ENCODE peak calls at places on chromosome 21, in four cellular contexts. C is mesenchymal stem cell, O is H9, F is mesendoderm. P is an unnamed sample.

GRCh38 chr21:31334648-31335121 is 9.4 kb downstream of the TIAM1 start:
- DNase-seq in C (no peak), O (no peak), F (no peak), P (no peak)

GRCh38 chr21:17690078-17690494 is 77.4 kb upstream of the BTG3 start:
- DNase-seq in O (no peak), C (no peak), F (peak), P (no peak)

GRCh38 chr21:32359719-32360260 is 33.0 kb downstream of the URB1 start:
- DNase-seq in C (peak), O (no peak), F (peak), P (no peak)

GRCh38 chr21:17793675-17794123 is 25.5 kb downstream of the C21orf91 start:
- DNase-seq in F (no peak), O (no peak), C (peak), P (no peak)

GRCh38 chr21:14542638-14543037 is 3.5 kb downstream of the SAMSN1 start:
- DNase-seq in O (no peak), F (no peak), C (no peak), P (no peak)

GRCh38 chr21:15309721-15310120 is 244.9 kb upstream of the NRIP1 start:
- DNase-seq in O (no peak), C (no peak), F (no peak), P (no peak)

GRCh38 chr21:40255665-40256064 is 388.4 kb downstream of the PCP4 start:
- DNase-seq in O (no peak), C (no peak), F (no peak), P (no peak)

GRCh38 chr21:39954570-39954969 is 87.3 kb downstream of the PCP4 start:
- DNase-seq in O (peak), C (no peak), F (no peak), P (no peak)

GRCh38 chr21:28538987-28539622 is 453.6 kb downstream of the LTN1 start:
- DNase-seq in C (peak), O (no peak), F (no peak), P (no peak)

GRCh38 chr21:39387461-39388037 is 38.7 kb upstream of the HMGN1 start:
- DNase-seq in C (peak), F (peak), O (peak), P (peak)

GRCh38 chr21:17697474-17697873 is 84.8 kb upstream of the BTG3 start:
- DNase-seq in F (no peak), O (no peak), C (no peak), P (no peak)

GRCh38 chr21:28675265-28676041 is 317.2 kb downstream of the LTN1 start:
- DNase-seq in F (no peak), O (no peak), C (peak), P (no peak)

GRCh38 chr21:46413365-46413696 is 45.4 kb upstream of the DIP2A start:
- DNase-seq in O (no peak), F (no peak), C (no peak), P (no peak)

GRCh38 chr21:33202464-33203363 is 27.0 kb upstream of the IFNAR2 start:
- DNase-seq in C (no peak), O (no peak), F (no peak), P (no peak)

GRCh38 chr21:14541840-14542495 is 4.1 kb downstream of the SAMSN1 start:
- DNase-seq in O (no peak), F (no peak), C (no peak), P (no peak)

GRCh38 chr21:38472709-38473108 is 25.6 kb downstream of the ERG start:
- DNase-seq in F (peak), C (no peak), O (peak), P (no peak)

GRCh38 chr21:32096411-32096810 is 182.4 kb downstream of the MIS18A start:
- DNase-seq in F (peak), C (no peak), O (peak), P (peak)

GRCh38 chr21:39373634-39374033 is 24.7 kb upstream of the HMGN1 start:
- DNase-seq in O (peak), F (peak), C (peak), P (no peak)

GRCh38 chr21:46599251-46599572 is 5.7 kb downstream of the S100B start:
- DNase-seq in C (peak), O (no peak), F (peak), P (peak)

GRCh38 chr21:33651965-33652680 is 9.8 kb downstream of the ITSN1 start:
- DNase-seq in O (no peak), C (no peak), F (peak), P (no peak)

GRCh38 chr21:10616535-10616934 is 95.2 kb downstream of the TPTE start:
- DNase-seq in F (no peak), C (no peak), O (no peak), P (no peak)

GRCh38 chr21:40178726-40179125 is 311.5 kb downstream of the PCP4 start:
- DNase-seq in F (no peak), C (no peak), O (no peak), P (no peak)

GRCh38 chr21:33022828-33023573 is 2.7 kb upstream of the OLIG2 start:
- DNase-seq in C (no peak), F (no peak), O (peak), P (no peak)

GRCh38 chr21:38498057-38498833 is at the start of gene ERG:
- DNase-seq in C (no peak), O (no peak), F (no peak), P (no peak)

GRCh38 chr21:46116189-46116845 is 18.4 kb downstream of the COL6A2 start:
- DNase-seq in O (peak), C (no peak), F (no peak), P (no peak)

GRCh38 chr21:28181730-28182129 is 810.9 kb downstream of the LTN1 start:
- DNase-seq in O (no peak), F (no peak), C (no peak), P (no peak)

GRCh38 chr21:38819719-38820147 is 14.0 kb downstream of the ETS2 start:
- DNase-seq in O (no peak), C (peak), F (no peak), P (no peak)

GRCh38 chr21:29299906-29300546 is 1.3 kb downstream of the BACH1 start:
- DNase-seq in C (peak), O (peak), F (peak), P (peak)

GRCh38 chr21:39518055-39518844 is 66.5 kb downstream of the SH3BGR start:
- DNase-seq in O (peak), F (peak), C (peak), P (peak)

GRCh38 chr21:35020902-35021301 is 28.2 kb downstream of the RUNX1 start:
- DNase-seq in C (no peak), O (no peak), F (no peak), P (no peak)

GRCh38 chr21:35023396-35024070 is 25.6 kb downstream of the RUNX1 start:
- DNase-seq in C (no peak), O (no peak), F (no peak), P (no peak)

GRCh38 chr21:35021546-35021945 is 27.6 kb downstream of the RUNX1 start:
- DNase-seq in C (no peak), F (no peak), O (no peak), P (no peak)

GRCh38 chr21:35019631-35020032 is 29.5 kb downstream of the RUNX1 start:
- DNase-seq in O (no peak), C (no peak), F (peak), P (no peak)

GRCh38 chr21:35020446-35020845 is 28.7 kb downstream of the RUNX1 start:
- DNase-seq in O (no peak), F (no peak), C (no peak), P (no peak)
- H3K23ac ChIP-seq in O (no peak), F (no peak), C (no peak), P (no peak)

DNA sequence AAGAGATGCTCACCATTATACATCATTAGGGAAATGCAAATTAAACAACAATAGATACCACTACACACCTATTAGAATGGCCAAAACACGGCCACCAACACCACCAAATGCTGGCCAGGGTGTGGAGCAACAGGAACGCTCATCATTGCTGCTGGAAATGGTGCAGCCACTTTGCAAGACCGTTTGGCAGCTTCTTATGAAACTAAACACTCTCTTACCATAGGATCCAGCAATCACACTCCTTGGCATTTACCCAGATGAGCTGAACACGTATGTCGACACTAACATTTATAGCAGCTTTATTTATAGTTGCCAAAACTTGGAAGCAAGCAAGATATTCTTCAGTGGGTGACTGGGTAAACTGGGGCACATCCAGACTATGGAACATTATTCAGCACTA is 28.9 kb upstream of the ADARB1 start:
- DNase-seq in C (no peak), F (no peak), O (no peak), P (no peak)
- H3K23ac ChIP-seq in C (no peak), F (no peak), O (no peak), P (no peak)

GRCh38 chr21:42346441-42346840 is 4.4 kb downstream of the TFF2 start:
- DNase-seq in C (no peak), F (no peak), O (no peak), P (no peak)

GRCh38 chr21:42349420-42350075 is 1.2 kb downstream of the TFF2 start:
- DNase-seq in C (no peak), O (no peak), F (no peak), P (no peak)

GRCh38 chr21:42348762-42349161 is 2.0 kb downstream of the TFF2 start:
- DNase-seq in C (no peak), F (no peak), O (no peak), P (no peak)

GRCh38 chr21:42346866-42347600 is 3.8 kb downstream of the TFF2 start:
- DNase-seq in C (no peak), O (no peak), F (no peak), P (no peak)

DNA sequence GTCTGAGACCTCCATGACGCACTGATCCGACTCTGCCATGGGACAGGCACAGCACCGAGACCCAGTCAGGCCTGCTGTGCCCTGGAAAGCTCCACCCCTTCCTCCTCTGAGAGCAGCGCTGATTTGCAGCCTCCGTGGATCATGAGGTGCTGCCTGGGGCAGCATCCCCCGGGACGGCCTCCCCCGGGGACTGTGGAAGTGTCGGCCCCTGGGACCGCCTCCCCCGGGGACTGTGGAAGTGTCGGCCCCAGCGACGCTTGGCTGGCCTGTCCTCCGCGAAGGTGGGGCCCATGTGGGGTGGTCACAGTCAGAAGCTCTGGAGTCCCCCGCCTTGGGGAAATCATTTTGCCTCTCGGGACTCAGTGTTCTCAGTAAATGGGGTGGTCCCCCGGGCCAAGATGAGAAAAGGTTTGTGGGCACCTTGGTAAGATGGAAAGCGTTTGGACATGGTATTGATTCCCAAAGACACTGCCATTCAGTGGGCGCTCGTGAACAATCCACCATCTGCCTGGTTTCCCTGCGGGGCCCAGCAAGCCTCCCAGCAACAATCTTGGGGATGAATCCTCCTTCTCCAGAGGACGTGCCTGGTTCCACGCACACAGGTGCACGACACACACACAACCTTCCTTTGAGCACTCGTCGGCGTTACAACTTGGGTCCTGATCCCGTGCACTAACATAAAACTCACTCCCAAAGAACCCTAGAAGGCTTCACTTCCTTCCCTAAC is 3.0 kb downstream of the TFF2 start:
- DNase-seq in F (no peak), C (no peak), O (no peak), P (no peak)
- H3K23ac ChIP-seq in F (no peak), C (no peak), O (no peak), P (no peak)

GRCh38 chr21:16571594-16571993 is 841.8 kb downstream of the USP25 start:
- DNase-seq in F (no peak), O (no peak), C (no peak), P (no peak)

GRCh38 chr21:16568661-16569060 is 838.9 kb downstream of the USP25 start:
- DNase-seq in F (no peak), O (no peak), C (no peak), P (no peak)

GRCh38 chr21:16570856-16571255 is 841.1 kb downstream of the USP25 start:
- DNase-seq in C (no peak), O (no peak), F (no peak), P (no peak)

GRCh38 chr21:16570196-16570595 is 840.4 kb downstream of the USP25 start:
- DNase-seq in O (no peak), F (no peak), C (no peak), P (no peak)

GRCh38 chr21:16569679-16570078 is 839.9 kb downstream of the USP25 start:
- DNase-seq in O (no peak), C (no peak), F (no peak), P (no peak)
- H3K23ac ChIP-seq in O (no peak), C (no peak), F (no peak), P (no peak)

GRCh38 chr21:18959817-18960216 is 556.2 kb upstream of the TMPRSS15 start:
- DNase-seq in O (no peak), F (no peak), C (no peak), P (no peak)

GRCh38 chr21:18950045-18950740 is 546.6 kb upstream of the TMPRSS15 start:
- DNase-seq in C (no peak), F (no peak), O (no peak), P (no peak)

GRCh38 chr21:18951291-18952038 is 547.9 kb upstream of the TMPRSS15 start:
- DNase-seq in C (peak), F (peak), O (peak), P (peak)

GRCh38 chr21:18954415-18954972 is 550.9 kb upstream of the TMPRSS15 start:
- DNase-seq in F (no peak), C (no peak), O (no peak), P (no peak)
- H3K23ac ChIP-seq in F (no peak), C (no peak), O (no peak), P (no peak)

DNA sequence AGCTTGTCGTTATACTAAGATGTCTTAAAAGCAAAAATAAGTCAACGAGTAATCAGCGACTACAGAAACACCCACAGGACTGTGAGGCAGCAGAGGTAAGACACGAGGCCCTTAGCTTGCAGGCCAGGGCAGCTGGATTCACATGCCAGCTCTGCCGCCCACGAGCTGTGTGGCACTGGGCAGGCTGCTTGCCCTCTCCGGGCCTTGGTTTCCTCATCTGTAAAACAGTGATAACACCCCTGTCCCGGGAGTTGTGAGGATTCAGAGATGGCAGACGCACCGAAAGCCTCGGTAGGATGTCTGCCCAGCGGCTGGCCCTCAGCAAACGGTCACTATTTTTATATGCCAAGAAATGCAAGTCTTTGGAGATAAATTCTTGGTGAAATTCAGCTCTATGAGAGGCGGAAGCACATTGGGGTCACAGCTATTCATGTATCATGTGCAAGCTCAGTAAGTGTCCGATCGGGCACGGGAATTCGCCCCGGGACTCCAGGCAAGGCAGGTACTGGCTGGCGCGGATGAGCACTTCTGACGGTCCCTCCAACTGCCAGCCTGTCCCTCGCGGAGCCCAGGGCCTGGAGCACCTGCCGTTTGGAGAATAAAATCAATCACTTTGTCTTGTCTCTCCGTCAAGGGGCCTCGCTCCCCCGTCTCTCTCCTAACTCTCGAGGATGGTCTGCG is 1.1 kb downstream of the C2CD2 start:
- DNase-seq in C (peak), O (no peak), F (peak), P (no peak)
- H3K23ac ChIP-seq in C (no peak), O (no peak), F (peak), P (peak)

GRCh38 chr21:26965567-26966359 is 1.1 kb downstream of the ADAMTS5 start:
- DNase-seq in O (peak), F (peak), C (peak), P (peak)
- H3K23ac ChIP-seq in O (no peak), F (no peak), C (peak), P (peak)

DNA sequence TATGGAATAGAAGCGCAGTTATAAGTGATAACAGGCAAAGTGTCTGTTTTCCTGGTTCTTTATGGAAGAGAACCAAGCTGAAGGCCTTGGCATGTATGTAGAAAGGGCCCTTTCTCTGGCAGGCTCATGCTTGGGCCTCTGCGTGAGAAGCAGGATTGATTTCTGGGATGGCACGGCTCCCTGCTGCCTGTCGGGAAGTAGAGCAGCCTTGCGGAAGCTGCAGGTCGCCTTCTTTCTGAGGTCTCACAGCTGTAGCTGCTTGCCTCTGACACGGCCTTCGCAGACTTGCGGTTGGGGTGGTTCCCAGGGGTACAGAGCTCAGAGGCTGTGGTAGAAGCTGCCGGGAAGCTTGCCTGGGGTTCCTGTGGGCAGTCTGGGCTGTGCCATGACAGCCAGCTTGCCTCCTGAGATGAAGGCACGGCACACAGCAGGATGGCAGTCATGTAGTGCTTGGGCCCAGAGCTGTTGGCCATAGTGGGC is 39.4 kb downstream of the TRAPPC10 start:
- DNase-seq in C (peak), F (no peak), O (no peak), P (no peak)
- H3K23ac ChIP-seq in C (peak), F (no peak), O (no peak), P (no peak)

GRCh38 chr21:36783612-36784383 is 84.9 kb downstream of the SIM2 start:
- DNase-seq in C (peak), F (peak), O (no peak), P (no peak)
- H3K23ac ChIP-seq in C (no peak), F (no peak), O (no peak), P (no peak)